ENCODE peak calls at places on chromosome 15, in nine cellular contexts. H is PC-3, U is A549, T is suprapubic skin, Z is Peyer's patch, K is GM23338, P is heart right ventricle, J is spleen, L is transverse colon. E is an unnamed sample. For H3K4me1, the result is how much of the 10 kb centered on the place peaks cover.

GRCh38 chr15:69499521-69500201 is 47.0 kb downstream of the RPLP1 start:
- DNase-seq in H (no peak), K (no peak), J (no peak), U (no peak), P (peak), T (peak), Z (no peak), L (no peak), E (no peak)

GRCh38 chr15:78727561-78727960 is 83.7 kb downstream of the ADAMTS7 start:
- DNase-seq in P (no peak), Z (no peak), K (peak), J (no peak), L (no peak), T (no peak), H (no peak), U (peak), E (no peak)

GRCh38 chr15:79035111-79035601 is 55.4 kb downstream of the RASGRF1 start:
- DNase-seq in Z (no peak), T (no peak), K (peak), U (no peak), L (no peak), P (no peak), J (no peak), H (no peak), E (no peak)

GRCh38 chr15:99450896-99451358 is 114.9 kb upstream of the MEF2A start:
- DNase-seq in H (no peak), Z (peak), T (no peak), J (no peak), K (no peak), U (no peak), L (peak), P (peak), E (peak)

GRCh38 chr15:64158363-64159134 is 4.3 kb downstream of the PPIB start:
- DNase-seq in L (no peak), K (no peak), J (no peak), P (no peak), U (no peak), T (peak), Z (no peak), H (no peak), E (no peak)

GRCh38 chr15:48331796-48332641 is 790 bp downstream of the DUT start:
- DNase-seq in L (peak), U (peak), K (peak), T (peak), J (peak), P (peak), Z (peak), H (peak), E (peak)

GRCh38 chr15:77144492-77145070 is 73.7 kb upstream of the TSPAN3 start:
- DNase-seq in L (no peak), U (no peak), Z (no peak), T (no peak), P (no peak), H (peak), J (no peak), K (peak), E (no peak)

GRCh38 chr15:60479711-60480110 is 769 bp upstream of the ICE2 start:
- DNase-seq in U (no peak), T (no peak), L (no peak), P (no peak), K (no peak), Z (no peak), J (no peak), H (no peak), E (no peak)

GRCh38 chr15:101025896-101026631 is 106.9 kb downstream of the LRRK1 start:
- DNase-seq in J (peak), U (no peak), P (no peak), T (peak), H (no peak), K (no peak), Z (peak), L (peak), E (peak)

GRCh38 chr15:26051771-26052685 is 188.9 kb upstream of the ATP10A start:
- DNase-seq in T (no peak), U (no peak), P (no peak), Z (no peak), L (peak), H (peak), J (no peak), K (no peak), E (peak)

GRCh38 chr15:99115300-99116215 is 10.7 kb downstream of the SYNM start:
- DNase-seq in H (no peak), K (no peak), Z (no peak), J (no peak), P (no peak), T (no peak), L (no peak), U (no peak), E (no peak)

GRCh38 chr15:60788514-60789091 is 309.7 kb upstream of the ICE2 start:
- DNase-seq in T (no peak), U (no peak), J (no peak), K (no peak), H (no peak), Z (no peak), P (no peak), L (no peak), E (no peak)

GRCh38 chr15:76973362-76973743 is 21.6 kb upstream of the PSTPIP1 start:
- DNase-seq in J (no peak), T (no peak), P (no peak), K (peak), L (no peak), H (peak), Z (peak), U (peak), E (peak)

GRCh38 chr15:62469874-62470688 is 305.0 kb upstream of the C2CD4B start:
- DNase-seq in K (peak), H (peak), P (peak), Z (no peak), T (peak), U (no peak), L (no peak), J (no peak), E (peak)

GRCh38 chr15:65369651-65370050 is 8.2 kb downstream of the IGDCC3 start:
- DNase-seq in H (no peak), T (no peak), K (no peak), L (no peak), J (no peak), P (no peak), U (no peak), Z (no peak), E (no peak)

GRCh38 chr15:29613951-29614382 is 208.3 kb downstream of the TJP1 start:
- DNase-seq in U (peak), P (no peak), J (no peak), Z (no peak), K (peak), H (peak), L (no peak), T (no peak), E (no peak)

GRCh38 chr15:26598704-26599103 is 174.2 kb downstream of the GABRB3 start:
- DNase-seq in J (no peak), Z (no peak), L (no peak), K (no peak), T (no peak), P (no peak), U (no peak), H (no peak), E (no peak)

GRCh38 chr15:101723161-101723873 is 956 bp downstream of the TARS3 start:
- DNase-seq in L (peak), P (no peak), U (no peak), Z (peak), H (peak), J (no peak), K (no peak), T (no peak), E (no peak)

GRCh38 chr15:73515520-73515919 is 72.6 kb downstream of the REC114 start:
- DNase-seq in K (no peak), J (no peak), P (no peak), H (no peak), Z (no peak), L (no peak), T (no peak), U (no peak), E (no peak)

GRCh38 chr15:70504305-70504951 is 258.9 kb downstream of the UACA start:
- DNase-seq in T (no peak), H (peak), P (peak), Z (peak), J (peak), L (peak), U (peak), K (no peak), E (peak)

GRCh38 chr15:59569477-59569876 is 42.1 kb upstream of the GCNT3 start:
- DNase-seq in U (no peak), H (no peak), P (no peak), Z (no peak), T (no peak), J (no peak), L (no peak), K (no peak), E (no peak)

GRCh38 chr15:91844928-91845327 is 8.6 kb upstream of the SLCO3A1 start:
- DNase-seq in J (no peak), P (no peak), Z (no peak), T (no peak), H (no peak), K (no peak), U (no peak), L (no peak), E (no peak)

GRCh38 chr15:47411733-47412530 is 305.4 kb upstream of the SEMA6D start:
- DNase-seq in U (no peak), T (no peak), P (no peak), H (no peak), Z (no peak), J (no peak), L (no peak), K (no peak), E (no peak)

GRCh38 chr15:58726867-58727266 is 22.6 kb downstream of the ADAM10 start:
- DNase-seq in L (no peak), H (no peak), T (no peak), Z (no peak), K (peak), J (no peak), P (no peak), U (no peak), E (no peak)

GRCh38 chr15:78415284-78415683 is 22.7 kb upstream of the IREB2 start:
- DNase-seq in J (no peak), H (peak), Z (no peak), L (no peak), T (no peak), U (peak), K (peak), P (no peak), E (no peak)

GRCh38 chr15:70341566-70341965 is 243.8 kb upstream of the TLE3 start:
- DNase-seq in U (no peak), L (no peak), K (no peak), J (no peak), T (no peak), Z (peak), H (no peak), P (no peak), E (peak)

GRCh38 chr15:88115529-88116152 is 140.9 kb downstream of the NTRK3 start:
- DNase-seq in K (no peak), Z (no peak), T (no peak), L (peak), P (no peak), J (no peak), H (no peak), U (no peak), E (no peak)

GRCh38 chr15:87752250-87752951 is 504.1 kb downstream of the NTRK3 start:
- DNase-seq in L (no peak), Z (no peak), P (no peak), U (peak), K (no peak), T (no peak), J (no peak), H (peak), E (no peak)

GRCh38 chr15:49235446-49236207 is 65.6 kb downstream of the GALK2 start:
- DNase-seq in Z (no peak), K (peak), P (no peak), L (peak), T (no peak), J (no peak), U (peak), H (peak), E (peak)

GRCh38 chr15:71295242-71296031 is 180.2 kb downstream of the THSD4 start:
- DNase-seq in H (peak), L (no peak), K (no peak), T (no peak), Z (no peak), J (no peak), U (peak), P (no peak), E (no peak)

GRCh38 chr15:61421938-61422337 is 192.8 kb upstream of the RORA start:
- DNase-seq in Z (no peak), U (no peak), K (no peak), J (no peak), L (no peak), T (no peak), H (no peak), P (no peak), E (no peak)

GRCh38 chr15:84594617-84595290 is 6.1 kb upstream of the ZSCAN2 start:
- DNase-seq in T (no peak), J (no peak), H (no peak), P (no peak), Z (no peak), U (no peak), L (no peak), K (no peak), E (no peak)

GRCh38 chr15:63599401-63600000 is 2.3 kb downstream of the FBXL22 start:
- DNase-seq in T (peak), U (peak), L (peak), Z (peak), J (peak), P (peak), H (peak), K (peak), E (peak)

DNA sequence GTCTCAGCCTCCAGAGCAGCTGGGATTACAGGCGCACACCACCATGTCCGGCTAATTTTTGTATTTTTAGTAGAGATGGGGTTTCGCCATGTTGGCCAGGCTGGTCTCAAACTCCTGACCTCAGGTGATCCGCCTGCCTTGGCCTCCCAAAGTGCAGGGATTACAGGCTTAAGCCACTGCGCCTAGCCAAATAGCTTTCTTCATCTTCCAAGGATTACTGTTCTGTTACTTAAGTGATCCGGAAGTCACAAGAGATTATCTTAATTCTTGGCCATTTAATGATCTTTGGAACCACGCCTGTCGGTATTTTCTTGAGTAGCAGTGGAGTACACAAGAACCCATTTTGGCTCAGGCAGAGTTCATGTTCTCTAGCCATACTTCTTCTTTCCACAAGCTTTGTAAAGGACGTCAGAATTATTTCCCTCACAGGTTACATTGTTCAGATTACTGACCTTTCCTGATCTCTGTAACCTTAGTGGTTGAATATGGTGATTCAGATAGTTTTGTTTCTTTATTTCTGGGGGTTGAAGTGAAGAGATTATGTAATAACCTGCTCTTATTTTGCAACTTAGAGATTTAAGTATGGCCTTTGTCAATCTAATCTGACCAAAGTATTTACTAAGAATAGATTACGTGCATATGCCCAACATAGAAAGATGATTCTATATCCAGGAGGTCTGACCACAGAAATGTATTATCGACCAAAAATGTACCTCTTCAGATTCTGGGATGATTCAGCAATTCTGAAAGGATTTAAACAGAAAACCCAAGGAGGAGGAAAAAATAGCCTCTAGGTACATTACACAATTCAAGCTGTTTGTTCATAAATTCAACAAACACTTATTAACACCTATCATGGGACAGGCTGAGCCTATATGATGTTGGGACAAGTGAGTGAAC is 132.2 kb downstream of the GREM1 start:
- DNase-seq in U (peak), Z (no peak), T (no peak), K (no peak), P (no peak), L (no peak), H (peak), J (no peak), E (no peak)
- H3K27ac ChIP-seq in U (peak), Z (no peak), T (no peak), K (no peak), P (no peak), L (no peak), H (peak), J (no peak), E (no peak)

GRCh38 chr15:40087095-40087805 is 21.4 kb downstream of the BMF start:
- DNase-seq in T (no peak), H (no peak), P (no peak), K (no peak), J (peak), L (no peak), Z (no peak), U (no peak), E (no peak)

GRCh38 chr15:40083756-40084101 is 24.9 kb downstream of the BMF start:
- DNase-seq in T (no peak), K (no peak), H (no peak), L (no peak), U (no peak), P (no peak), Z (no peak), J (no peak), E (no peak)

GRCh38 chr15:40085225-40085624 is 23.5 kb downstream of the BMF start:
- DNase-seq in K (no peak), J (peak), H (no peak), T (no peak), Z (no peak), U (no peak), L (no peak), P (no peak), E (no peak)

GRCh38 chr15:40082195-40082868 is 26.3 kb downstream of the BMF start:
- DNase-seq in K (no peak), J (peak), L (peak), U (no peak), H (no peak), T (no peak), Z (peak), P (no peak), E (no peak)

GRCh38 chr15:40084657-40085056 is 24.0 kb downstream of the BMF start:
- DNase-seq in U (no peak), T (no peak), K (no peak), P (no peak), H (peak), J (peak), Z (no peak), L (no peak), E (no peak)
- H3K4me1 ChIP-seq in U (under half), T (under half), K (half or more), P (under half), H (under half), J (half or more), Z (under half), L (under half), E (under half)

DNA sequence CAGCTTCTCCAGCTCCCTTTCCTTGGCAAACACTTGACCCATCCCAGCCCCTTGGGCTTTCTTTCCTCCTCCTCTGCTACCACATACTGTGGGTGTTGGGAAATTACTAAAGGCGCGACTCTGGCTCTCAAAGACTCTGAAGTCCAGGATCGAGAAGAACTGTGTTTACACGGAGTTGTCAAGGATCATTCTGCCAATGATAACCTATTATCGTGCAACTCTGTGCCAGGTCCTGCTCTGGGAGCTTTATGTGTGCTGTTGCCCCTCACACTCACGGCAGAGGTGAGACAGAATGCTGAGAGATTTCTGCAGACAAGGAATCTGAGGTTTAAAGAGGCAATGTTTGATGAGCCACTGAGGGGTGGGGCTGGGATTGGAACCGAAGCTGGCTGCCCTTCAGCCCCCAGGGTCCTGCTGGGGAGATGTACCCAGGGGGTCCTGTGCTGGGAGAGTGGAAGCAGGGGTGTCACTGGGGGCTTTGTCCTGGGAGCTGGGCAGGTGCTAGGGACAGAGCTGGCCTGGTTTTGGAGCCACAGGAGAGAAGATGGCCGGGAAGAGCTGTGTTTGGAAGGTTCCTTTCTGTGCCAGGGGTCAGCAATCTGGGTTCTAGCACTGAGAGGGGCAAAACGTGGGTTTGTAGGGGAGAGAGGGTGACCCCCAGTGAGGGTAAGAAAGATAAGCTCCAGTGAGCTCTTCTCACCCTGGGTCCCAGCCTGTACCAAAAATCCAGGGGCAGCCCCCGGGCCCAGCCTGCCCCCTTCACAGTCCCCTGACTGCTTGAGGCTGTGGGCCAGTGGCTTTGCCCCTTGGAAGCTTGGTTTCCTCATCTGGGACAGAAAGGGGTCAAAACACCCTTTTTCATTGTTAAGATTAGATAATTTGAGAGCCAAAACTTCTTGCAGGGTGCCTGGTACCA is 69.4 kb downstream of the SMAD3 start:
- DNase-seq in U (no peak), K (no peak), T (no peak), J (no peak), P (no peak), L (no peak), H (no peak), Z (no peak), E (no peak)
- H3K4me3 ChIP-seq in U (peak), K (no peak), T (no peak), J (no peak), P (peak), L (no peak), H (no peak), Z (peak), E (no peak)

GRCh38 chr15:74907277-74907870 is 723 bp upstream of the FAM219B start:
- DNase-seq in T (no peak), L (no peak), J (peak), Z (no peak), H (no peak), K (no peak), U (no peak), P (no peak), E (no peak)

GRCh38 chr15:74917676-74918075 is 11.0 kb upstream of the FAM219B start:
- DNase-seq in L (no peak), K (no peak), T (no peak), P (no peak), U (no peak), Z (no peak), J (peak), H (no peak), E (no peak)

GRCh38 chr15:74908635-74909034 is 2.0 kb upstream of the FAM219B start:
- DNase-seq in Z (no peak), J (peak), U (no peak), T (no peak), H (no peak), L (no peak), K (no peak), P (no peak), E (no peak)

GRCh38 chr15:74913041-74913440 is 6.4 kb upstream of the FAM219B start:
- DNase-seq in L (no peak), U (no peak), K (no peak), J (no peak), P (no peak), H (peak), T (no peak), Z (no peak), E (no peak)
- H3K27ac ChIP-seq in L (no peak), U (no peak), K (no peak), J (no peak), P (no peak), H (no peak), T (no peak), Z (no peak), E (no peak)

GRCh38 chr15:66765478-66766281 is 63.6 kb downstream of the SMAD6 start:
- DNase-seq in H (peak), K (no peak), T (no peak), J (peak), L (peak), Z (no peak), P (no peak), U (peak), E (peak)

GRCh38 chr15:66763186-66764066 is 61.4 kb downstream of the SMAD6 start:
- DNase-seq in K (no peak), U (peak), L (peak), J (peak), T (peak), Z (no peak), P (peak), H (peak), E (peak)

GRCh38 chr15:66766282-66767228 is 64.5 kb downstream of the SMAD6 start:
- DNase-seq in T (no peak), L (no peak), J (no peak), H (peak), P (no peak), U (peak), Z (no peak), K (no peak), E (peak)

GRCh38 chr15:66761723-66762595 is 59.9 kb downstream of the SMAD6 start:
- DNase-seq in J (peak), H (peak), T (no peak), P (no peak), Z (no peak), U (peak), K (no peak), L (no peak), E (peak)

GRCh38 chr15:66764067-66764428 is 62.0 kb downstream of the SMAD6 start:
- DNase-seq in U (no peak), H (no peak), J (no peak), K (no peak), L (no peak), T (no peak), P (no peak), Z (no peak), E (no peak)
- H3K4me1 ChIP-seq in U (half or more), H (half or more), J (half or more), K (under half), L (under half), T (half or more), P (half or more), Z (under half), E (under half)

E was measured in aorta.